ENCODE peak calls at places on chromosomes 5 and 9, in four cellular contexts. K is H1, F is neural progenitor cell, O is IMR-90. R is an unnamed sample.

GRCh38 chr5:109748545-109748944 is 58.8 kb downstream of the MAN2A1 start:
- DNase-seq in F (no peak), K (no peak), O (peak; percentile 15), R (no peak)

GRCh38 chr9:105280730-105281129 is 36.3 kb downstream of the SLC44A1 start:
- DNase-seq in F (no peak), K (no peak), O (peak; percentile 78), R (no peak)

GRCh38 chr9:80026121-80026520 is 454.4 kb downstream of the TLE4 start:
- DNase-seq in K (no peak), F (no peak), O (no peak), R (no peak)

GRCh38 chr9:69696802-69697201 is 24.6 kb upstream of the APBA1 start:
- DNase-seq in K (no peak), F (no peak), O (no peak), R (no peak)

GRCh38 chr5:38022621-38023020 is 182.8 kb upstream of the GDNF start:
- DNase-seq in F (no peak), O (no peak), K (no peak), R (no peak)

GRCh38 chr9:36559036-36559695 is 13.5 kb upstream of the MELK start:
- DNase-seq in K (no peak), O (peak; percentile 55), F (no peak), R (no peak)

GRCh38 chr5:59317772-59318205 is 575.7 kb downstream of the PDE4D start:
- DNase-seq in O (no peak), F (no peak), K (no peak), R (no peak)

GRCh38 chr5:54996476-54996875 is 11.1 kb upstream of the ESM1 start:
- DNase-seq in K (no peak), O (peak; percentile 62), F (no peak), R (no peak)

GRCh38 chr5:21152611-21153010 is 1164.6 kb upstream of the CDH18 start:
- DNase-seq in O (peak; percentile 0), K (no peak), F (no peak), R (peak; percentile 91)

GRCh38 chr9:83027153-83027867 is 35.6 kb downstream of the RASEF start:
- DNase-seq in F (no peak), O (peak; percentile 90), K (no peak), R (peak; percentile 93)

GRCh38 chr9:132409828-132410528 is at the start of gene CFAP77:
- DNase-seq in F (peak; percentile 86), K (no peak), O (peak; percentile 39), R (peak; percentile 45)

GRCh38 chr9:89668216-89668867 is 63.5 kb downstream of the GADD45G start:
- DNase-seq in F (no peak), O (no peak), K (no peak), R (no peak)

GRCh38 chr5:160548949-160549665 is 127.5 kb downstream of the PTTG1 start:
- DNase-seq in K (no peak), O (no peak), F (no peak), R (no peak)

GRCh38 chr9:17793713-17794622 is 215.1 kb downstream of the SH3GL2 start:
- DNase-seq in F (peak; percentile 31), K (no peak), O (no peak), R (peak; percentile 1)
- TF ChIP-seq CTCF in F (peak; percentile 44), K (no peak), O (no peak), R (peak; percentile 25)

GRCh38 chr5:10374623-10375022 is 21.1 kb downstream of the MARCHF6 start:
- DNase-seq in O (no peak), F (no peak), K (no peak), R (no peak)
- H3K4me2 ChIP-seq in O (no peak overlapping the region), F (no peak overlapping the region), K (no peak overlapping the region), R (no peak overlapping the region)

GRCh38 chr5:75716715-75717081 is 539 bp downstream of the POC5 start:
- DNase-seq in K (no peak), F (peak; percentile 52), O (no peak), R (no peak)
- H2AFZ ChIP-seq in K (peak overlapping the region; percentile 84), F (peak overlapping the region; percentile 92), O (peak overlapping the region; percentile 100), R (peak overlapping the region; percentile 87)

DNA sequence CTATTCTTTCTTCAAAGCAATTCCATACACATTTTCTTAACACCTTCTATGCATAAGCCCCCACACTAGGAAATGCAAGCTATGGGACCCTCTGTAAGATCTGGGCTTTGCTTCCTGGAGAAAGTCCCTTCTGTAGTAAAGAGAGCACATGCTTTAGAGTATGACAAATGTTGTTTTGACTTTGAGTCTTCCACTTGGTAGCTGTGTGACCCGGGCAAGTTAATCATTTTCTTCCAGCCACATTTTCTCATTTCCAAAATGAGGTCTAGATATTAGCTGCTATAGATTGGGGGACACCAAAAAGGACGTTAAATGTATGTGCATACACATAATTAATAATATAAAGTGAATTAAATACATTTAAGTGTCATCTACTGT is 334.0 kb downstream of the NFIB start:
- DNase-seq in K (no peak), F (no peak), O (no peak), R (no peak)
- TF ChIP-seq CTCF in K (no peak), F (no peak), O (no peak), R (no peak)

DNA sequence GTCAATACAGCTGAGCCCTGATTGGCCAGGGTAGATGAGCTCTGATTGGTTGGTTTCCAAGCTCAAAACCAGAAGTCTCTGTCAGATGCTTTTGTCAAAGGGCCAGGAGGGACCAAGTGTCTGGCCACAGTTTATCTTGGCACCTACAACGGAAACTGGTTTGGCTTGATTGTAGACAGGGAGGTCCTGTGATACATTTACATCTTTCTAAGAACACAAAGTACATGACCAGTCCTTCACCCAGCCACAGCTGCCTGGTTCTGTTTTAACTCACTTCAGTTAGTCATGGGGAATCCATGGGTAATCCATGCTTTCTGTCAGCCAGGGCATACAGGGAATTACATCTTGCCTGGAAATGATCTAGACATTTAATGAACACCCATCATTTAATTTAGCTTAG is 171.2 kb downstream of the SLC12A2 start:
- DNase-seq in F (no peak), O (no peak), K (no peak), R (no peak)
- H3K4me2 ChIP-seq in F (no peak overlapping the region), O (no peak overlapping the region), K (no peak overlapping the region), R (no peak overlapping the region)

DNA sequence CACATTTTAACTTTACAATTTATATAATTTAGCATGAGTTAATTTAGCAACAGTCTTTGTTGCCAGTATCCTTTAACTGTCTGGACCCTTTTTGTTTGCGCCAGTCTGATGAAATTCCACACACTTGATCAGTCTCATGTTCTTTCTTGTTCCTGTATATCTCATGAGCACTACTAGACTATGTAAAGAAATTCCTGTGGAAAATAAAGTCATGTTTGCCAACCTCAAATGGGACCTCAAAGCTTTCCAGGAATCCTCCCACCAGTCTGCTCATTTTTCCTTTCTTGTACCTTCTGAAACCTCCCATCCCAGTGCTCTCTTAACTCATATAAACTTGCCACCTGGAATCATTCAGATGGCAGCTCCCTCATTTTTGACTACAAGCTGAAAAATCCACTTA is 8.0 kb downstream of the DMXL1 start:
- DNase-seq in K (no peak), F (no peak), O (peak; percentile 38), R (no peak)
- H2AFZ ChIP-seq in K (no peak overlapping the region), F (no peak overlapping the region), O (no peak overlapping the region), R (no peak overlapping the region)

GRCh38 chr9:127920794-127921193 is 4.0 kb upstream of the ST6GALNAC4 start:
- DNase-seq in K (no peak), O (no peak), F (no peak), R (no peak)

GRCh38 chr9:127916665-127917581 is at the start of gene ST6GALNAC4:
- DNase-seq in K (no peak), F (peak; percentile 98), O (peak; percentile 88), R (peak; percentile 61)

GRCh38 chr9:127919253-127919815 is 2.5 kb upstream of the ST6GALNAC4 start:
- DNase-seq in K (no peak), O (peak; percentile 99), F (no peak), R (peak; percentile 95)

GRCh38 chr9:127917603-127918002 is 762 bp upstream of the ST6GALNAC4 start:
- DNase-seq in O (no peak), F (no peak), K (no peak), R (no peak)

DNA sequence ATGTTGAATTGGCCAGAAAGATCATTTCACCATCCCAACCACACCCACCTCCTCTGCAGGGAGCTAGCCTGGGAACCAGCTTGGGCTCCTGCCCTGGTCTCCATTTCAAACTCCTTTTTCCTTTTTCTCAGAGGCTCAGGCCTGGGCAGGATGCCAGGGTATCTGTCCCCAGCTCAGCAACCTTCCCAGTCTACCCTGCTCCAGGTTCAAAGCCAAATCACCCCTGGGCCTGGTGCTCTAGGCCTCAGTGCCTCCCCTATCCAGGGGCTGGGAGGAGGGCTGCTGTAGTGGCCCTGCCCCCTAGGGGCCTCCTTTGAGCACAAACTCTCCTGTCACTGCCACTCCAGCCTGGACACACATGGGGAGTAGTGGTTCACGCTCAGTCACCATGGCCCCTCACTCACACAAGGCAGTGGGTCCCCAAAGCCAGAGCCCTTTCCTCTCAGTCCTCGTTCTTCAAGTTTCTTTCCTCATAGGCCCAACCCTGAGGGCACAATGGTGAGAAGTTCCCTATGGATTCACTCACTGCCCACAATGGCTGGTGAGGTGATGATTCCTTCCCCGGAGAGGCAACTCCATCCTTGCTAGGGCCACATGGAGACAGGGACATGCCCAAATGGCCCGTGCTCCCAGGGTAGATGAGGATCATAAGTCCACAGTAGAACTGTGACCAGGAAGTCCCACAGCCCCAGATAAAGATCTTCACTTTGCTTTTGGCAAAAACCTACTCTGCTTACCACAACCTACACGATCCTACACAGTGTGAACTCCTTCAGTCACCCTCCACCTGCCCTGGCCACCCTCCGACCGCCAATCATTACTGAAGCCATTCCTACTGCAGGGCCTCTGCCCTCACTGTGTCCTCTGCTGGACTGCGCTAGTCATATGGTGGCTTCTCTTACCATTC is 1.6 kb upstream of the ST6GALNAC4 start:
- DNase-seq in F (peak; percentile 53), K (no peak), O (no peak), R (no peak)
- TF ChIP-seq CTCF in F (peak; percentile 45), K (peak; percentile 56), O (peak; percentile 8), R (no peak)

GRCh38 chr5:8418049-8418426 is 549.1 kb downstream of the MTRR start:
- DNase-seq in O (no peak), F (no peak), K (no peak), R (peak; percentile 44)
- H3K4me2 ChIP-seq in O (no peak overlapping the region), F (no peak overlapping the region), K (no peak overlapping the region), R (no peak overlapping the region)

GRCh38 chr5:32613050-32613672 is 27.8 kb downstream of the SUB1 start:
- DNase-seq in O (peak; percentile 75), K (peak; percentile 25), F (peak; percentile 78), R (peak; percentile 86)
- H2AFZ ChIP-seq in O (peak overlapping the region; percentile 16), K (no peak overlapping the region), F (no peak overlapping the region), R (no peak overlapping the region)

GRCh38 chr5:125289606-125290005 is 543.2 kb upstream of the ZNF608 start:
- DNase-seq in F (no peak), K (no peak), O (no peak), R (no peak)

GRCh38 chr5:125294844-125295243 is 548.4 kb upstream of the ZNF608 start:
- DNase-seq in K (no peak), F (no peak), O (no peak), R (no peak)

GRCh38 chr5:125290935-125291334 is 544.5 kb upstream of the ZNF608 start:
- DNase-seq in F (no peak), K (no peak), O (no peak), R (no peak)

GRCh38 chr5:125293223-125293622 is 546.8 kb upstream of the ZNF608 start:
- DNase-seq in O (no peak), F (no peak), K (no peak), R (no peak)

GRCh38 chr5:125291447-125291846 is 545.0 kb upstream of the ZNF608 start:
- DNase-seq in O (no peak), K (no peak), F (no peak), R (no peak)
- TF ChIP-seq CTCF in O (no peak), K (no peak), F (no peak), R (no peak)